ENCODE peak calls at places on chromosomes 16 and 17, in seven cellular contexts. B is stimulated activated CD4-positive, alpha-beta T cell treated with anti-CD3 and anti-CD28 coated beads, Interleukin-12 subunit alpha, Interleukin-12 subunit beta, amount 100 ng/mL, for 4 hours; V is EH; M is effector memory CD8-positive, alpha-beta T cell; Y is endothelial cell of umbilical vein; U is SW 1271; F is HAP-1. L is an unnamed sample.

GRCh38 chr16:85955566-85955965 is 56.6 kb downstream of the IRF8 start:
- DNase-seq in B (peak), F (no peak), Y (no peak), V (no peak), U (no peak), M (no peak), L (no peak)

GRCh38 chr17:44910231-44911106 is 4.8 kb downstream of the GFAP start:
- DNase-seq in V (no peak), U (no peak), Y (no peak), M (no peak), F (no peak), B (no peak), L (no peak)

GRCh38 chr16:22685162-22685830 is 128.7 kb upstream of the HS3ST2 start:
- DNase-seq in U (no peak), F (no peak), B (no peak), Y (no peak), V (peak), M (no peak), L (no peak)

GRCh38 chr16:72787519-72788268 is 260.2 kb downstream of the ZFHX3 start:
- DNase-seq in B (peak), V (peak), F (peak), M (peak), U (no peak), Y (peak), L (peak)

GRCh38 chr17:13297198-13297597 is 279.4 kb upstream of the ELAC2 start:
- DNase-seq in F (no peak), Y (no peak), U (no peak), M (no peak), V (no peak), B (no peak), L (no peak)

GRCh38 chr17:73520369-73520761 is 123.9 kb downstream of the SDK2 start:
- DNase-seq in V (no peak), U (no peak), Y (no peak), B (no peak), M (no peak), F (no peak), L (no peak)

GRCh38 chr17:76940293-76940692 is 72.1 kb downstream of the MGAT5B start:
- DNase-seq in B (no peak), F (no peak), Y (no peak), U (no peak), V (no peak), M (no peak), L (no peak)

GRCh38 chr16:15742716-15743115 is 92.7 kb downstream of the NDE1 start:
- DNase-seq in M (no peak), V (no peak), U (no peak), Y (no peak), B (no peak), F (no peak), L (no peak)

GRCh38 chr17:27407916-27408846 is 48.1 kb upstream of the KSR1 start:
- DNase-seq in F (no peak), V (peak), U (peak), B (no peak), Y (peak), M (no peak), L (no peak)

GRCh38 chr16:86248325-86248905 is 261.9 kb upstream of the FOXF1 start:
- DNase-seq in V (no peak), B (no peak), F (no peak), Y (no peak), U (no peak), M (no peak), L (no peak)